ENCODE peak calls at places on chromosome 16, in seven cellular contexts. Z is trophoblast cell, D is neuronal stem cell, X is mesenchymal stem cell, A is H1, J is mesendoderm, N is IMR-90. P is an unnamed sample.

GRCh38 chr16:12024429-12024828 is 47.9 kb downstream of the SNX29 start:
- DNase-seq in Z (peak), D (no peak), X (no peak), A (no peak), J (no peak), N (no peak), P (no peak)

GRCh38 chr16:73082608-73083007 is 34.7 kb upstream of the ZFHX3 start:
- DNase-seq in Z (peak), D (no peak), X (peak), A (no peak), J (no peak), N (peak), P (no peak)

GRCh38 chr16:68786685-68787418 is 49.8 kb downstream of the CDH1 start:
- DNase-seq in Z (no peak), D (no peak), X (peak), A (no peak), J (no peak), N (peak), P (no peak)

GRCh38 chr16:11401161-11402050 is 56.1 kb downstream of the RMI2 start:
- DNase-seq in Z (no peak), D (no peak), X (no peak), A (no peak), J (no peak), N (no peak), P (no peak)

GRCh38 chr16:75087040-75087979 is 29.3 kb downstream of the LDHD start:
- DNase-seq in Z (no peak), D (no peak), X (peak), A (no peak), J (no peak), N (peak), P (no peak)

GRCh38 chr16:27762441-27762840 is 212.5 kb downstream of the KATNIP start:
- DNase-seq in Z (peak), D (no peak), X (peak), A (no peak), J (no peak), N (peak), P (no peak)

GRCh38 chr16:11319529-11320146 is 25.6 kb upstream of the RMI2 start:
- DNase-seq in Z (no peak), D (no peak), X (no peak), A (no peak), J (no peak), N (no peak), P (no peak)

GRCh38 chr16:84687715-84688114 is 12.1 kb upstream of the USP10 start:
- DNase-seq in Z (peak), D (no peak), X (peak), A (no peak), J (no peak), N (peak), P (no peak)

GRCh38 chr16:66849543-66849942 is 5.3 kb downstream of the CA7 start:
- DNase-seq in Z (no peak), D (no peak), X (no peak), A (no peak), J (no peak), N (no peak), P (peak)

GRCh38 chr16:57042157-57043111 is 49.9 kb upstream of the CPNE2 start:
- DNase-seq in Z (no peak), D (no peak), X (no peak), A (no peak), J (no peak), N (peak), P (no peak)

DNA sequence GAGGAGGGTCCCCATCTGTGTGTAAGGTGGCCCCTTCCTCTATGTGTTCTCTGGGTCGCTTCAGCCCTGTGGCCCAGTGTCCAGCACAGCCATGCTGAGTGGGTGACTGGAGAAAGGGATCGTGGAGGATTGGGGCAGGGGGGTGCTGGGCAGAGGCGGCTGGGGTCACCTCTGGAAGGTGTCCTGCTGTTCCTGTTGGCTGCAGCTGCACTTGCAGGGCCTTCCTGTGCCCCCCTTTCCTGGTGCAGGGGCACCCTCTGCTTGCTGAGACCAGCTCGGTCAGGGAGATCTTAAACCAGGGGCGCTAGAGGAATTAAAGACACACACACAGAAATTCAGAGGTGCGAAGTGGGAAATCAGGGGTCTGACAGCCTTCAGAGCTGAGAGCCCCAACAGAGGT is 11.1 kb downstream of the IL32 start:
- DNase-seq in Z (no peak), D (no peak), X (no peak), A (no peak), J (no peak), N (no peak), P (no peak)
- H3K23ac ChIP-seq in Z (no peak), D (no peak), X (no peak), A (no peak), J (no peak), N (no peak), P (no peak)

DNA sequence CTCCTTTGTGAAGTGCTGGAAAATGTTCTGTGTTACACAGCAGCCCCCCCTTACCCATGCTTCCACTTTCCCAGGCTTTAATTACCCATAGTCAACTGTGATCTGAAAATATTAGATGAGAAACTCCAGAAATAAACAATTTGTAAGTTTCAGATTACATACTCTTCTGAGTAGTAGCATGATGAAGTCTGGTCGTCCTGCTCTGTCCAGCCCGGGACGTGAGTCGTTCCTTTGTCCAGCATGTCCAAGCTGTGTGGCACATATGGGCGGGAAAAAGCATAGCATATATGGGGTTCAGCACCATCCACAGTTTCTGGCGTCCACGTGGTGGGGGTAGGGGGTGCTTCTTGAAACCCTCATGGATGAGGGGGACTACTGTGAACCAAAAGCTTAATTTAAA is 83.5 kb downstream of the BANP start:
- DNase-seq in Z (no peak), D (no peak), X (peak), A (no peak), J (no peak), N (peak), P (no peak)
- H2BK120ac ChIP-seq in Z (no peak), D (no peak), X (no peak), A (no peak), J (no peak), N (no peak), P (no peak)

DNA sequence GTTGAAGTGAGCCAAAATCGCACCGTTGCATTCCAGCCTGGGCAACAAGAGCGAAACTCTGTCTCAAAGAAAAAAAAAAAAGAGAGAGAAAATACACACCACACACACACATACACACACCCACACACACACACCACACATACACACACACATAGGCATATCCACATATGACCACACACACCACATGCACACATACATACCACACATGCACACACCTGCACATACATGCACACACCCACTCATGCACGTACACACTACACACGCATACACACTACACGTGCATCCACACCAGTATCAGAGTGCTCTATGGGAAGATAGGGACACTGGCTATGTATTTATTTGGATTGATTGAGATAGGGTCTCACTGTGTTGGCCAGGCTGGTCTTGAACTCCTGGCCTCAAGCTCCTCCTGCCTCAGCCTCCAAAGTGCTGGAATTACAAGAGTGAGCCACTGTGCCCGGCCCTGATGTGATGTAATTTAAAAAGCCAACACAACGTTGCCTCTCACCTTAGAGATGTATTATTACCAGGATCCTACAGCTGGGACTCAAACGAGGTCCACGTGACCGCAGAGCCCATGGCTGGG is 17.8 kb upstream of the GINS2 start:
- DNase-seq in Z (no peak), D (no peak), X (no peak), A (no peak), J (no peak), N (no peak), P (no peak)
- H4K8ac ChIP-seq in Z (no peak), D (no peak), X (no peak), A (no peak), J (no peak), N (no peak), P (no peak)

GRCh38 chr16:50988441-50988840 is 162.6 kb downstream of the SALL1 start:
- DNase-seq in Z (no peak), D (no peak), X (no peak), A (no peak), J (no peak), N (no peak), P (no peak)

GRCh38 chr16:50989047-50989446 is 162.0 kb downstream of the SALL1 start:
- DNase-seq in Z (no peak), D (no peak), X (no peak), A (no peak), J (no peak), N (no peak), P (no peak)

GRCh38 chr16:50992366-50993032 is 158.6 kb downstream of the SALL1 start:
- DNase-seq in Z (no peak), D (no peak), X (no peak), A (no peak), J (no peak), N (no peak), P (no peak)

GRCh38 chr16:50991006-50991405 is 160.1 kb downstream of the SALL1 start:
- DNase-seq in Z (no peak), D (no peak), X (no peak), A (no peak), J (no peak), N (no peak), P (no peak)

GRCh38 chr16:50991436-50991835 is 159.6 kb downstream of the SALL1 start:
- DNase-seq in Z (no peak), D (no peak), X (no peak), A (no peak), J (no peak), N (no peak), P (no peak)
- H3K23ac ChIP-seq in Z (no peak), D (no peak), X (no peak), A (no peak), J (no peak), N (no peak), P (no peak)

GRCh38 chr16:3355589-3355988 is at the start of gene OR2C1:
- DNase-seq in Z (no peak), D (no peak), X (no peak), A (no peak), J (no peak), N (no peak), P (no peak)
- H2BK120ac ChIP-seq in Z (no peak), D (no peak), X (no peak), A (no peak), J (no peak), N (no peak), P (no peak)

DNA sequence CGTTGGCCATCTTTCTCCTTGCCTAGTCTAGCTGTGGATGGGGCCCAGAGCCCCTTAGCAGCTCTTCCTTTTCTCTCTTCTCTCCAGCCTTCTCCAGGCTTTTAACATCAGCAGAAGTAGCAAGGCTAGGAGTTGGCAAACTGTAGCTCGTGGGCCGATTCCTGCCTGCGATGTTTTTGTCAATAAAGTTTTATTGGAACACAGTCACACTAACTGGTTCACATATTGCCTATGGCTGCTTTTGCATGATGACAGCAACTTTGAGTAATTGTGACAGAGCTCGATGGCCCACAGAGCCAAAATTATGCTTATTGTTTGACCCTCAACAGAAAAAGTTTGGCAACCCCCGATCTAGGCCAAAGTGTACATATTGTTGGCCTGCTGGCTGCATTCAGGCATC is 199.9 kb downstream of the RBFOX1 start:
- DNase-seq in Z (no peak), D (no peak), X (no peak), A (no peak), J (no peak), N (no peak), P (no peak)
- H4K8ac ChIP-seq in Z (no peak), D (no peak), X (no peak), A (no peak), J (no peak), N (no peak), P (no peak)

DNA sequence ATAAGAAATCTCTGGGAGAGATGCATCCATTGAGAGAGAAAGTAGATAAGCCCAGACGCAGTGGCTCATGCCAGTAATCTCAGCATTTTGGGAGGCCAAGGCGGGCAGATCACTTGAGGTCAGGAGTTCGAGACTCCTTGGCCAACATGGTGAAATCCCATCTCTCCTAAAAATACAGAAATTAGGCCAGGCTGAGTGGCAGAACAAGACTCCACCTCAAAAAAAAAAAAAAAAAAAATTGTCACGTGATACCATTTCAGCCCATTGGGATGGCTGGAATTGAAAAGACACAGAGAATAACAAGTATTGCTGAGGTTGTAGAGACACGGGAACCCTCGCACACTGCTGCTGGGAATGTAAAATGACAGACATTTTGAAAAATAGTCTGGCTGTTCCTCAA is 2.9 kb upstream of the IL32 start:
- DNase-seq in Z (no peak), D (no peak), X (no peak), A (no peak), J (no peak), N (no peak), P (no peak)
- H3K23ac ChIP-seq in Z (no peak), D (no peak), X (no peak), A (no peak), J (no peak), N (no peak), P (no peak)

DNA sequence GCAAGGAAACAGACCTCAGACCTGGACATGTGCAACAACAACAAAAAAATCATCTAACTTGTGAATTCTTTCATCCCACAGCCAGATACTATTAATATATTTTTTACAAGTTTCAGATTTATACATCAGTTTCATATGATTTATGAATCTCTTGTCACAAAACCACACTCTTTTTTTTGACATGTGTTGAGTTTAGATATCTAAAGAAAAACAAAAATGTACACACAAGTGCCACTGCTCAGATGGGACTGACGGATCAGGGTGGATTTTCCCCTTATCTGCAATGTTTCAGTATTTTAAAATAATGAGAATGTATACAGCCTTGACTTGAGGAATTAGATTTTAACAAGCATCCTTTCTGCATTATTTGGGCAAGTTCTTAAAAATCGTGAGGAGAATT is 225.9 kb downstream of the XYLT1 start:
- DNase-seq in Z (no peak), D (no peak), X (no peak), A (no peak), J (no peak), N (no peak), P (no peak)
- H2BK120ac ChIP-seq in Z (no peak), D (no peak), X (no peak), A (no peak), J (no peak), N (no peak), P (no peak)

DNA sequence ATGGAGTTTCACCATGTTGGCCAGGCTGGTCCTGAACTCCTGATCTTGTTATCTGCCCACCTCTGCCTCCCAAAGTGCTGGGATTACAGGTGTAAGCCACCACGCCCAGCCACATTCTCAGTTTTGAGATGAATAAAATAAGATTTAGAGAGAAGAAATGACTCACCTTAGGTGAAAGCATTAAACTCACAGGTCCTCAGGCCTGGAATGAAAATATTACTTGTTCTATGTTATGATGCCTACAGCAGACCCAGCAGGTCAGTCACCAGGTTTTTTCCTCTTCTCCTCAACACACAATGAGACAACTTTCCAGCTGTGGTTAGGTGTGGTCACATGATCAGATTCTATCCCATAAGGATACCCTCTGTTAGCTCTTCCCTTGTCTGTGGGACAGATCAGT is 150.3 kb downstream of the C16orf95 start:
- DNase-seq in Z (no peak), D (no peak), X (no peak), A (no peak), J (no peak), N (no peak), P (no peak)
- H4K8ac ChIP-seq in Z (no peak), D (no peak), X (no peak), A (no peak), J (no peak), N (no peak), P (no peak)